ENCODE peak calls at places on chromosomes 6 and 20, in six cellular contexts. H is SHP77 treated with DMSO at 0.1 percent for 48 hours, S is ELR, P is EH, J is NCI-H1092, A is Kasumi-1. O is an unnamed sample.

GRCh38 chr6:35442693-35443092 is 9.4 kb upstream of the FANCE start:
- DNase-seq in P (no peak), H (no peak), A (no peak), J (no peak), S (no peak), O (no peak)

GRCh38 chr6:151716446-151717047 is 90.9 kb upstream of the ESR1 start:
- DNase-seq in A (no peak), S (peak; percentile 14), P (peak; percentile 17), H (no peak), J (no peak), O (no peak)

GRCh38 chr6:113968472-113968871 is 2.5 kb downstream of the HDAC2 start:
- DNase-seq in J (no peak), S (no peak), A (no peak), H (no peak), P (no peak), O (no peak)

GRCh38 chr20:61797200-61797599 is 268.5 kb downstream of the TAF4 start:
- DNase-seq in J (no peak), A (no peak), S (no peak), H (no peak), P (no peak), O (no peak)

GRCh38 chr6:168908887-168909286 is 344.8 kb downstream of the THBS2 start:
- DNase-seq in A (no peak), J (no peak), H (no peak), P (peak; percentile 82), S (peak; percentile 70), O (no peak)

GRCh38 chr20:13821876-13822275 is 37.0 kb downstream of the NDUFAF5 start:
- DNase-seq in P (peak; percentile 74), J (no peak), S (no peak), A (no peak), H (no peak), O (no peak)

GRCh38 chr20:32358632-32358882 is 426 bp downstream of the ASXL1 start:
- DNase-seq in A (no peak), S (no peak), P (no peak), J (no peak), H (no peak), O (no peak)

GRCh38 chr6:35519313-35520015 is 6.8 kb upstream of the TULP1 start:
- DNase-seq in H (no peak), P (no peak), J (no peak), A (no peak), S (no peak), O (no peak)

GRCh38 chr20:1664911-1665310 is 7.3 kb upstream of the SIRPG start:
- DNase-seq in H (no peak), S (no peak), A (peak; percentile 65), P (no peak), J (no peak), O (no peak)

GRCh38 chr6:34231566-34232336 is 4.9 kb upstream of the HMGA1 start:
- DNase-seq in J (no peak), H (no peak), S (no peak), P (no peak), A (no peak), O (no peak)

GRCh38 chr6:6610031-6610591 is 21.6 kb downstream of the LY86 start:
- DNase-seq in J (no peak), P (no peak), S (no peak), A (peak; percentile 21), H (no peak), O (no peak)

GRCh38 chr20:2000286-2000685 is 6.4 kb upstream of the PDYN start:
- DNase-seq in J (no peak), H (no peak), P (no peak), S (no peak), A (no peak), O (no peak)

GRCh38 chr20:50111120-50111828 is 1.7 kb downstream of the UBE2V1 start:
- DNase-seq in S (peak; percentile 92), P (peak; percentile 81), A (no peak), J (no peak), H (no peak), O (no peak)

GRCh38 chr20:12153616-12154015 is 235.9 kb downstream of the BTBD3 start:
- DNase-seq in J (peak; percentile 85), H (peak; percentile 92), S (peak; percentile 51), A (no peak), P (no peak), O (no peak)

GRCh38 chr20:34389206-34389953 is 26.3 kb downstream of the ITCH start:
- DNase-seq in S (peak; percentile 48), A (no peak), J (no peak), H (no peak), P (peak; percentile 61), O (peak; percentile 66)

GRCh38 chr6:10962673-10963072 is 75.8 kb downstream of the SYCP2L start:
- DNase-seq in S (peak; percentile 69), H (no peak), J (no peak), P (peak; percentile 92), A (no peak), O (peak; percentile 37)

GRCh38 chr20:51569815-51570741 is 27.6 kb upstream of the NFATC2 start:
- DNase-seq in P (peak; percentile 44), J (no peak), H (peak; percentile 20), S (peak; percentile 68), A (no peak), O (no peak)

GRCh38 chr20:60224914-60225313 is 266.7 kb downstream of the CDH26 start:
- DNase-seq in S (peak; percentile 70), P (peak; percentile 43), H (no peak), J (no peak), A (peak; percentile 2), O (no peak)

GRCh38 chr20:5364136-5364821 is 47.5 kb upstream of the PROKR2 start:
- DNase-seq in P (no peak), H (no peak), A (no peak), J (no peak), S (no peak), O (no peak)

GRCh38 chr6:9789201-9789600 is 625.7 kb downstream of the TFAP2A start:
- DNase-seq in S (peak; percentile 90), H (no peak), P (peak; percentile 90), A (no peak), J (no peak), O (no peak)

GRCh38 chr6:147103641-147104040 is 100.6 kb upstream of the STXBP5 start:
- DNase-seq in A (peak; percentile 43), P (peak; percentile 17), H (no peak), J (no peak), S (peak; percentile 35), O (no peak)

GRCh38 chr6:35401514-35401913 is 50.6 kb upstream of the FANCE start:
- DNase-seq in S (no peak), J (no peak), A (no peak), P (no peak), H (no peak), O (no peak)

GRCh38 chr6:134519456-134519855 is 201.5 kb upstream of the SGK1 start:
- DNase-seq in J (no peak), P (peak; percentile 44), A (peak; percentile 77), S (no peak), H (peak; percentile 48), O (peak; percentile 67)

GRCh38 chr20:54668271-54669053 is 193.1 kb downstream of the DOK5 start:
- DNase-seq in H (peak; percentile 34), P (peak; percentile 16), S (peak; percentile 21), J (no peak), A (peak; percentile 0), O (no peak)

GRCh38 chr6:33417127-33417902 is 592 bp downstream of the CUTA start:
- DNase-seq in P (peak; percentile 96), H (no peak), A (no peak), S (peak; percentile 99), J (no peak), O (no peak)

GRCh38 chr20:22620342-22620741 is 36.0 kb upstream of the FOXA2 start:
- DNase-seq in A (no peak), H (peak; percentile 25), J (no peak), S (no peak), P (no peak), O (no peak)

GRCh38 chr6:105209950-105210706 is 30.3 kb upstream of the POPDC3 start:
- DNase-seq in J (no peak), P (peak; percentile 80), H (no peak), A (no peak), S (peak; percentile 96), O (no peak)

GRCh38 chr20:10090588-10091166 is 55.9 kb downstream of the ANKEF1 start:
- DNase-seq in P (peak; percentile 60), J (peak; percentile 61), H (peak; percentile 33), A (peak; percentile 43), S (peak; percentile 75), O (peak; percentile 44)

GRCh38 chr6:58113960-58114359 is 796.5 kb downstream of the PRIM2 start:
- DNase-seq in P (no peak), J (no peak), S (peak; percentile 28), A (no peak), H (no peak), O (no peak)

GRCh38 chr6:28315628-28316027 is 20.3 kb downstream of the ZSCAN31 start:
- DNase-seq in P (peak; percentile 49), J (no peak), S (peak; percentile 28), H (no peak), A (no peak), O (no peak)

GRCh38 chr20:6819599-6819998 is 52.1 kb downstream of the BMP2 start:
- DNase-seq in J (no peak), A (no peak), P (peak; percentile 1), S (no peak), H (peak; percentile 42), O (no peak)

GRCh38 chr6:167699141-167700036 is 127.3 kb upstream of the AFDN start:
- DNase-seq in A (peak; percentile 90), P (no peak), H (no peak), J (no peak), S (no peak), O (peak; percentile 37)

GRCh38 chr6:75524322-75524972 is 30.8 kb upstream of the FILIP1 start:
- DNase-seq in A (no peak), J (no peak), H (no peak), P (peak; percentile 94), S (peak; percentile 97), O (no peak)

GRCh38 chr20:62624719-62625455 is 17.4 kb upstream of the SLCO4A1 start:
- DNase-seq in A (peak; percentile 74), P (no peak), H (no peak), J (no peak), S (no peak), O (no peak)

GRCh38 chr6:20266851-20267608 is 54.8 kb upstream of the MBOAT1 start:
- DNase-seq in S (peak; percentile 19), J (no peak), H (no peak), P (no peak), A (no peak), O (no peak)

O was measured in SK-N-MC.